ENCODE peak calls at places on chromosomes 2 and 18, in four cellular contexts. W, S, V and K are unnamed samples.

GRCh38 chr18:72986103-72986502 is 118.3 kb upstream of the NETO1 start:
- DNase-seq in W (no peak), S (no peak), V (no peak), K (no peak)

GRCh38 chr2:159615936-159616733 is at the start of gene BAZ2B:
- DNase-seq in W (peak; percentile 82), S (peak; percentile 1), V (peak; percentile 68), K (peak; percentile 79)

GRCh38 chr18:8982416-8983183 is 119.9 kb upstream of the NDUFV2 start:
- DNase-seq in W (peak; percentile 82), S (no peak), V (no peak), K (peak; percentile 68)

GRCh38 chr2:27638709-27639108 is 9.9 kb downstream of the GPN1 start:
- DNase-seq in W (no peak), S (no peak), V (no peak), K (peak; percentile 68)

GRCh38 chr2:138267161-138267901 is 234.2 kb upstream of the SPOPL start:
- DNase-seq in W (peak; percentile 63), S (no peak), V (no peak), K (peak; percentile 32)

GRCh38 chr2:235674116-235674515 is 180.3 kb downstream of the AGAP1 start:
- DNase-seq in W (no peak), S (no peak), V (no peak), K (no peak)

GRCh38 chr18:45686892-45687611 is 36.9 kb upstream of the SLC14A1 start:
- DNase-seq in W (peak; percentile 46), S (peak; percentile 21), V (peak; percentile 77), K (no peak)

GRCh38 chr18:67483237-67483636 is 33.3 kb downstream of the DSEL start:
- DNase-seq in W (no peak), S (no peak), V (no peak), K (no peak)

GRCh38 chr2:127398239-127398590 is 10.4 kb upstream of the MAP3K2 start:
- DNase-seq in W (peak; percentile 94), S (no peak), V (peak; percentile 76), K (peak; percentile 96)

GRCh38 chr18:31555971-31556747 is 35.5 kb upstream of the TTR start:
- DNase-seq in W (peak; percentile 83), S (no peak), V (no peak), K (peak; percentile 71)

GRCh38 chr2:44598731-44599529 is 237.2 kb downstream of the CAMKMT start:
- DNase-seq in W (peak; percentile 42), S (no peak), V (no peak), K (no peak)

GRCh38 chr2:182870227-182870626 is 3.8 kb upstream of the FRZB start:
- DNase-seq in W (no peak), S (no peak), V (no peak), K (no peak)

GRCh38 chr18:76670564-76671288 is 151.6 kb upstream of the ZNF236 start:
- DNase-seq in W (peak; percentile 46), S (no peak), V (no peak), K (no peak)

GRCh38 chr2:53854678-53855077 is 5.1 kb downstream of the GPR75 start:
- DNase-seq in W (no peak), S (no peak), V (no peak), K (no peak)

GRCh38 chr2:96867756-96868554 is 1.9 kb downstream of the SEMA4C start:
- DNase-seq in W (no peak), S (no peak), V (no peak), K (no peak)

GRCh38 chr18:48996901-48997463 is 46.2 kb upstream of the SMAD7 start:
- DNase-seq in W (peak; percentile 95), S (no peak), V (no peak), K (peak; percentile 94)

GRCh38 chr2:29073913-29074312 is 410 bp downstream of the PCARE start:
- DNase-seq in W (no peak), S (no peak), V (no peak), K (no peak)

GRCh38 chr2:3594493-3595281 is at the start of gene COLEC11:
- DNase-seq in W (peak; percentile 83), S (no peak), V (peak; percentile 48), K (peak; percentile 60)

GRCh38 chr2:236661064-236661761 is 91.6 kb downstream of the ACKR3 start:
- DNase-seq in W (peak; percentile 24), S (no peak), V (no peak), K (peak; percentile 43)

GRCh38 chr2:45610281-45611019 is 617 bp downstream of the SRBD1 start:
- DNase-seq in W (peak; percentile 65), S (no peak), V (peak; percentile 82), K (peak; percentile 56)

GRCh38 chr2:10501521-10501961 is 53.4 kb upstream of the ODC1 start:
- DNase-seq in W (no peak), S (no peak), V (peak; percentile 51), K (no peak)

GRCh38 chr2:172639823-172640222 is 83.9 kb downstream of the PDK1 start:
- DNase-seq in W (peak; percentile 89), S (no peak), V (no peak), K (peak; percentile 90)

GRCh38 chr2:63850650-63851049 is 9.0 kb downstream of the UGP2 start:
- DNase-seq in W (no peak), S (no peak), V (no peak), K (no peak)

GRCh38 chr2:104769096-104769495 is 84.8 kb upstream of the POU3F3 start:
- DNase-seq in W (peak; percentile 1), S (no peak), V (no peak), K (peak; percentile 81)

GRCh38 chr2:17441055-17441771 is 77.0 kb downstream of the RAD51AP2 start:
- DNase-seq in W (no peak), S (no peak), V (no peak), K (no peak)

GRCh38 chr18:12255626-12256026 is 1.5 kb downstream of the CIDEA start:
- DNase-seq in W (peak; percentile 6), S (no peak), V (no peak), K (peak; percentile 48)

GRCh38 chr2:10028988-10029874 is 14.1 kb upstream of the KLF11 start:
- DNase-seq in W (no peak), S (peak; percentile 23), V (peak; percentile 80), K (no peak)

GRCh38 chr2:71150082-71150816 is 19.8 kb downstream of the MPHOSPH10 start:
- DNase-seq in W (no peak), S (no peak), V (no peak), K (no peak)

GRCh38 chr18:58045265-58046086 is 1.4 kb downstream of the NEDD4L start:
- DNase-seq in W (peak; percentile 10), S (no peak), V (peak; percentile 74), K (no peak)

GRCh38 chr2:17894005-17894404 is 15.5 kb downstream of the KCNS3 start:
- DNase-seq in W (peak; percentile 5), S (no peak), V (no peak), K (no peak)

GRCh38 chr2:159091381-159091780 is 122.9 kb downstream of the TANC1 start:
- DNase-seq in W (peak; percentile 79), S (no peak), V (no peak), K (peak; percentile 45)

GRCh38 chr2:31138037-31138962 is at the start of gene GALNT14:
- DNase-seq in W (peak; percentile 8), S (no peak), V (peak; percentile 65), K (peak; percentile 16)

GRCh38 chr2:214808481-214808931 is 977 bp downstream of the BARD1 start:
- DNase-seq in W (no peak), S (no peak), V (no peak), K (no peak)

GRCh38 chr2:446963-447540 is 159.2 kb upstream of the ALKAL2 start:
- DNase-seq in W (no peak), S (no peak), V (no peak), K (no peak)

GRCh38 chr2:143950675-143951074 is 569.2 kb downstream of the ZEB2 start:
- DNase-seq in W (no peak), S (no peak), V (no peak), K (no peak)